ENCODE peak calls at places on chromosomes 3 and 15, in ten cellular contexts. Q is H1, X is omental fat pad, E is cardiac fibroblast, Z is endodermal cell, T is HCT116, L is left ventricle myocardium inferior, B is H9, H is ovary, K is heart left ventricle. R is an unnamed sample.

GRCh38 chr3:154240235-154240634 is 84.1 kb downstream of the DHX36 start:
- DNase-seq in Q (no peak), X (no peak), E (no peak), Z (no peak), T (no peak), L (no peak), B (no peak), H (no peak), K (no peak), R (no peak)

GRCh38 chr3:17473761-17474160 is 268.7 kb downstream of the TBC1D5 start:
- DNase-seq in Q (no peak), X (no peak), E (peak; percentile 45), Z (no peak), T (no peak), L (no peak), B (no peak), H (no peak), K (no peak), R (no peak)

GRCh38 chr15:86163771-86164170 is 84.1 kb downstream of the AGBL1 start:
- DNase-seq in Q (no peak), X (no peak), E (no peak), Z (no peak), T (no peak), L (no peak), B (no peak), H (no peak), K (peak; percentile 33), R (no peak)

GRCh38 chr3:172711457-172711800 is 562 bp upstream of the NCEH1 start:
- DNase-seq in Q (no peak), X (no peak), E (no peak), Z (no peak), T (no peak), L (no peak), B (no peak), H (no peak), K (no peak), R (no peak)

GRCh38 chr3:14810070-14810732 is 8.6 kb upstream of the FGD5 start:
- DNase-seq in Q (peak; percentile 72), X (no peak), E (peak; percentile 37), Z (peak; percentile 76), T (no peak), L (peak; percentile 55), B (peak; percentile 46), H (peak; percentile 59), K (peak; percentile 61), R (no peak)

GRCh38 chr3:11438636-11439035 is 166.4 kb downstream of the ATG7 start:
- DNase-seq in Q (no peak), X (no peak), E (peak; percentile 74), Z (peak; percentile 49), T (no peak), L (no peak), B (no peak), H (peak; percentile 68), K (no peak), R (no peak)

GRCh38 chr15:52103217-52104207 is 9.1 kb downstream of the BCL2L10 start:
- DNase-seq in Q (no peak), X (peak; percentile 66), E (peak; percentile 93), Z (peak; percentile 47), T (peak; percentile 27), L (no peak), B (no peak), H (no peak), K (peak; percentile 60), R (no peak)

GRCh38 chr3:156792945-156793344 is 33.2 kb upstream of the LEKR1 start:
- DNase-seq in Q (no peak), X (no peak), E (no peak), Z (no peak), T (no peak), L (no peak), B (no peak), H (no peak), K (no peak), R (no peak)

GRCh38 chr15:70435872-70436271 is 327.5 kb downstream of the UACA start:
- DNase-seq in Q (no peak), X (no peak), E (no peak), Z (no peak), T (no peak), L (no peak), B (no peak), H (no peak), K (no peak), R (no peak)
- TF ChIP-seq CTCF in Q (no peak), X (no peak), E (no peak), Z (no peak), T (no peak), L (no peak), B (no peak), H (no peak), K (no peak), R (no peak)

DNA sequence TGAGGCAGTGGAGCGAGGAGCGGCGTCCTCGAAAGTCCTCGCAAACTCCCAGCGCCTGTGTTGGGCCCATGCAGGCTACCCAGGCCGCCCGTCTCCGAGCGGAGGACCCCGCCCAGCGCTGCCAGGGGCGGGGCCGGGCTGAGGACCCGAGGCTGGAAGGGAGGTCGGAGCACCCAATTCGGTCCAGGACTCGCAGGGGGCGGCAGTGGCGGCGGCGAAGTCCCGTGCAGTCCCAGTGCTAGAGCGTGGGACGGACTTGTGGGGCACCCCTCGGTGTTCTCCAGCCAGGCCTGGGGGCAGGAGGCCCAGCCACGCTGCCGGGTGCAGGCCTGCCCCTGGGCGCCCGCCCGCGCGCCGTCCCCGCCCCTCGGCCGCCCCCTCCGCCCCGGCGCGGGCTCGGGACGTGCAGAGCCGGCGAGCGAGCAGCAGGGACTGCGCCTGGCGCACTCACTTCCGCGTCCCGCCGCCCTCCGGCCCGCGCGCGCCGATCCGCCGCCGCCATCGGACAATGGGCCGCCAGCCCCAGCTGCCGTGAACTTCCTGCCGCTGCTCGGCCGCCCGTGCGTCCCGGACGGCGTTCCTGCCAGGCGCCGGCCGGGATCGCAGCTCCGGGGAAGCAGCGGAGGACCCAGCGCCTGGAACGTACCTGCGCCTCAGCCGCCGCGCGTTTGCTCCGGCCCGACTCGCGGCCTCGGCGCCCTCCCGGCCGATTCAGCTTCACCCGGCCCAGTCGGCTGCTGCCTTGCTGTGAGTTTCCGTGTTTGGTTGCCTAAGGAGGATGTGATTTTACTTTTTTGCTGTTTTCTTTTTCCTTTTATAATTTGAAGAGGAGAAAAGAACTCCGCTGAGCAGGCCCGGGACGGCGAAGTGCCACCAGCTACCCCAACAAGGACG is 596 bp upstream of the LIMD1 start:
- DNase-seq in Q (peak; percentile 88), X (no peak), E (peak; percentile 78), Z (peak; percentile 92), T (peak; percentile 47), L (peak; percentile 81), B (peak; percentile 86), H (peak; percentile 80), K (peak; percentile 82), R (peak; percentile 74)
- TF ChIP-seq CTCF in Q (no peak), X (no peak), E (no peak), Z (no peak), T (no peak), L (no peak), B (no peak), H (no peak), K (peak; percentile 12), R (no peak)

GRCh38 chr3:111215481-111215880 is 143.9 kb downstream of the NECTIN3 start:
- DNase-seq in Q (no peak), X (no peak), E (no peak), Z (no peak), T (no peak), L (no peak), B (no peak), H (no peak), K (no peak), R (no peak)

GRCh38 chr3:111210003-111210699 is 138.5 kb downstream of the NECTIN3 start:
- DNase-seq in Q (no peak), X (no peak), E (peak; percentile 13), Z (no peak), T (no peak), L (no peak), B (no peak), H (no peak), K (no peak), R (no peak)

GRCh38 chr3:111210866-111211564 is 139.4 kb downstream of the NECTIN3 start:
- DNase-seq in Q (no peak), X (no peak), E (no peak), Z (peak; percentile 74), T (no peak), L (no peak), B (peak; percentile 33), H (no peak), K (no peak), R (no peak)

DNA sequence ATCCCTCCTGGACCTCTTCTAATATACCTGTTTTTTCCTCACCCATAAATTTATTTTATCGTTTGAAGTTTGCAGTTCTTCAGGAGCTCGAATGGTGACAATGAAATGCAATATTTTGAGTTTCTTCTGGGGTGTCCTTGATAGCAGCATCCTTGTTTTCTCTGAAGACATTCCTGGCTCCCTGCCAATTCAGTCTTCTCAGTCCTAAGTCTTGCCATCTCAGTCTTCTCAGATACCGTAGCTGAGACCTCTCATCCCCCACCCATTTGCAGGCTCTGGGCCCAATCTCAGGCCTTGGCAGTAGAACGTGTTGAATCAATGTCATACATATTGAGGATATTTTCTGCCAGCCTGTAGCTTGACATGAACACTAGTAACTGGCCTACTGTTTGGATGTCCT is 140.9 kb downstream of the NECTIN3 start:
- DNase-seq in Q (no peak), X (no peak), E (no peak), Z (no peak), T (no peak), L (no peak), B (no peak), H (no peak), K (no peak), R (no peak)
- TF ChIP-seq CTCF in Q (no peak), X (no peak), E (no peak), Z (no peak), T (no peak), L (no peak), B (no peak), H (no peak), K (no peak), R (no peak)

GRCh38 chr3:111080357-111080937 is 8.8 kb downstream of the NECTIN3 start:
- DNase-seq in Q (no peak), X (no peak), E (peak; percentile 72), Z (no peak), T (no peak), L (no peak), B (no peak), H (no peak), K (no peak), R (no peak)
- TF ChIP-seq CTCF in Q (no peak), X (no peak), E (peak; percentile 50), Z (peak; percentile 79), T (peak; percentile 56), L (peak; percentile 69), B (peak; percentile 71), H (no peak), K (peak; percentile 64), R (peak; percentile 37)

R was measured in mesothelial cell of epicardium.